ENCODE peak calls at places on chromosomes 6 and 20, in four cellular contexts. O, Z, S and D are unnamed samples.
A peak's percentile ranks its signal among the peaks of the same experiment; 100 is the strongest.

GRCh38 chr20:47653892-47654291 is 131.4 kb downstream of the SULF2 start:
- DNase-seq in O (no peak), Z (no peak), S (no peak), D (no peak)

GRCh38 chr20:52035977-52036376 is 155.6 kb downstream of the ZFP64 start:
- DNase-seq in O (no peak), Z (no peak), S (no peak), D (no peak)

GRCh38 chr6:125363360-125364121 is 61.8 kb upstream of the HDDC2 start:
- DNase-seq in O (no peak), Z (peak; percentile 86), S (peak; percentile 17), D (peak; percentile 82)

GRCh38 chr6:43900560-43901329 is 130.7 kb downstream of the VEGFA start:
- DNase-seq in O (no peak), Z (no peak), S (no peak), D (no peak)

GRCh38 chr20:33465536-33466302 is 22.2 kb upstream of the SNTA1 start:
- DNase-seq in O (no peak), Z (no peak), S (no peak), D (no peak)

GRCh38 chr20:47730744-47731143 is 54.5 kb downstream of the SULF2 start:
- DNase-seq in O (no peak), Z (no peak), S (no peak), D (no peak)

GRCh38 chr6:95648636-95649035 is 71.3 kb downstream of the MANEA start:
- DNase-seq in O (no peak), Z (no peak), S (no peak), D (no peak)

GRCh38 chr6:35124356-35124755 is 16.8 kb downstream of the TCP11 start:
- DNase-seq in O (no peak), Z (no peak), S (no peak), D (no peak)

GRCh38 chr6:26576929-26577719 is 19.6 kb upstream of the ABT1 start:
- DNase-seq in O (no peak), Z (peak; percentile 37), S (peak; percentile 88), D (no peak)

GRCh38 chr20:39107741-39108140 is 145.6 kb downstream of the DHX35 start:
- DNase-seq in O (no peak), Z (no peak), S (peak; percentile 1), D (no peak)

GRCh38 chr20:17525650-17526049 is 5.5 kb downstream of the BFSP1 start:
- DNase-seq in O (no peak), Z (no peak), S (no peak), D (no peak)

GRCh38 chr6:126804255-126805064 is 314.0 kb upstream of the RSPO3 start:
- DNase-seq in O (no peak), Z (peak; percentile 13), S (peak; percentile 55), D (peak; percentile 67)

GRCh38 chr6:111804627-111805235 is 68.5 kb downstream of the FYN start:
- DNase-seq in O (peak; percentile 50), Z (no peak), S (peak; percentile 74), D (peak; percentile 66)

GRCh38 chr20:50267041-50267865 is 76.6 kb downstream of the CEBPB start:
- DNase-seq in O (no peak), Z (no peak), S (peak; percentile 36), D (peak; percentile 70)

GRCh38 chr6:14544689-14545088 is 427.1 kb downstream of the CD83 start:
- DNase-seq in O (no peak), Z (no peak), S (no peak), D (no peak)

GRCh38 chr6:408599-409102 is 17.1 kb downstream of the IRF4 start:
- DNase-seq in O (no peak), Z (peak; percentile 59), S (peak; percentile 38), D (peak; percentile 54)

GRCh38 chr20:23519556-23519955 is 28.6 kb downstream of the CST8 start:
- DNase-seq in O (no peak), Z (no peak), S (no peak), D (no peak)

GRCh38 chr6:37324131-37325033 is 29.4 kb upstream of the RNF8 start:
- DNase-seq in O (no peak), Z (no peak), S (peak; percentile 70), D (no peak)

GRCh38 chr6:69624944-69625343 is 171.9 kb downstream of the LMBRD1 start:
- DNase-seq in O (no peak), Z (no peak), S (no peak), D (no peak)

GRCh38 chr6:121620002-121620740 is 184.7 kb downstream of the GJA1 start:
- DNase-seq in O (no peak), Z (no peak), S (no peak), D (no peak)

GRCh38 chr6:136511921-136512320 is 38.3 kb downstream of the MAP7 start:
- DNase-seq in O (no peak), Z (peak; percentile 10), S (no peak), D (no peak)

GRCh38 chr6:130282234-130282995 is 59.7 kb upstream of the SAMD3 start:
- DNase-seq in O (no peak), Z (no peak), S (peak; percentile 45), D (no peak)

GRCh38 chr6:126170875-126171489 is 168.9 kb upstream of the CENPW start:
- DNase-seq in O (no peak), Z (no peak), S (peak; percentile 26), D (peak; percentile 19)

GRCh38 chr20:57219071-57219677 is 47.3 kb downstream of the BMP7 start:
- DNase-seq in O (no peak), Z (no peak), S (no peak), D (no peak)

GRCh38 chr6:14865609-14866100 is 380.2 kb upstream of the JARID2 start:
- DNase-seq in O (no peak), Z (no peak), S (peak; percentile 49), D (no peak)

DNA sequence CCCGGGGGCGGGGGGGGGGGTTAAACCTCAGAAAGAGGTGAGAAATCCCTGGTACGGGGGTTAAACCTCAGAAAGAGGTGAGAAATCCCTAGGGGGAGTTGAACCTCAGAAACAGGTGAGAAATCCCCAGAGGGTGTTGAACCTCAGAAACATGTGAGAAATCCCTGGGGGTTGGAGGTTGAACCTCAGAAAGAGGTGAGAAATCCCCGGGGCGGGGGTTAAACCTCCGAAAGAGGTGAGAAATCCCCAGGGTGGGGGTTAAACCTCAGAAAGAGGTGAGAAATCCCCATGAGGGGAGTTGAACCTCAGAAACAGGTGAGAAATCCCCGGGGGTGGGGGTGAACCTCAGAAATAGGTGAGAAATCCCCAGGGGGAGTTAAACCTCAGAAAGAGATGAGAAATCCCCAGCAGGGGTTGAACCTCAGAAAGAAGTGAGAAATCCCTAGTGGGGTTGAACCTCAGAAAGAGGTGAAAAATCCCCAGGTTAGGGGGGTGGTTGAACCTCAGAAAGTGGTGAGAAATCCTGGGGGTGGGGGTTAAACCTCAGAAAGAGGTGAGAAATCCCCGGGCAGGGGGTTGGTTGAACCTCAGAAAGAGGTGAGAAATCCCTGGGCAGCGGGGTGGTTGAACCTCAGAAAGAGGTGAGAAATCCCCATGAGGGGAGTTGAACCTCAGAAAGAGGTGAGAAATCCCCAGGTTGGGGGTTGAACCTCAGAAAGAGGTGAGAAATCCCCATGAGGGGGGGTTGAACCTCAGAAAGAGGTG is 87.4 kb downstream of the PLG start:
- DNase-seq in O (no peak), Z (no peak), S (no peak), D (no peak)
- H3K4me3 ChIP-seq in O (no peak overlapping the region), Z (no peak overlapping the region), S (no peak overlapping the region), D (no peak overlapping the region)

GRCh38 chr6:157163434-157164159 is 159.7 kb downstream of the TMEM242 start:
- DNase-seq in O (no peak), Z (no peak), S (no peak), D (no peak)
- H3K27ac ChIP-seq in O (no peak overlapping the region), Z (peak overlapping the region; percentile 20), S (no peak overlapping the region), D (no peak overlapping the region)

GRCh38 chr20:1324598-1325172 is 4.3 kb downstream of the SDCBP2 start:
- DNase-seq in O (no peak), Z (no peak), S (peak; percentile 91), D (peak; percentile 84)
- H3K4me3 ChIP-seq in O (peak overlapping the region; percentile 81), Z (peak overlapping the region; percentile 84), S (peak overlapping the region; percentile 60), D (peak overlapping the region; percentile 78)

GRCh38 chr6:110564703-110565421 is 88.4 kb upstream of the SLC22A16 start:
- DNase-seq in O (no peak), Z (no peak), S (no peak), D (no peak)
- H3K27ac ChIP-seq in O (no peak overlapping the region), Z (no peak overlapping the region), S (no peak overlapping the region), D (no peak overlapping the region)